ENCODE peak calls at places on chromosomes 11 and 22, in seven cellular contexts. A, V, F, K, Z, L and Q are unnamed samples.

GRCh38 chr11:115612331-115612730 is 108.1 kb upstream of the CADM1 start:
- DNase-seq in A (no peak), V (no peak), F (no peak), K (no peak), Z (no peak), L (no peak), Q (no peak)

GRCh38 chr11:93290061-93290460 is 40.5 kb upstream of the DEUP1 start:
- DNase-seq in A (no peak), V (no peak), F (no peak), K (no peak), Z (no peak), L (no peak), Q (no peak)

GRCh38 chr11:61832758-61833157 is 4.7 kb downstream of the FADS2 start:
- DNase-seq in A (no peak), V (no peak), F (no peak), K (no peak), Z (peak), L (no peak), Q (no peak)

GRCh38 chr11:61267437-61267841 is 26.5 kb downstream of the PGA5 start:
- DNase-seq in A (peak), V (peak), F (no peak), K (peak), Z (peak), L (no peak), Q (no peak)

GRCh38 chr11:64990222-64990918 is 6.4 kb downstream of the BATF2 start:
- DNase-seq in A (no peak), V (no peak), F (no peak), K (no peak), Z (no peak), L (no peak), Q (no peak)

GRCh38 chr11:11239959-11240358 is 113.1 kb downstream of the CSNK2A3 start:
- DNase-seq in A (no peak), V (no peak), F (no peak), K (no peak), Z (no peak), L (no peak), Q (no peak)

GRCh38 chr11:20754957-20755356 is 85.6 kb downstream of the NELL1 start:
- DNase-seq in A (no peak), V (peak), F (no peak), K (no peak), Z (peak), L (no peak), Q (no peak)

GRCh38 chr11:19110290-19110689 is 6.7 kb upstream of the ZDHHC13 start:
- DNase-seq in A (peak), V (no peak), F (no peak), K (no peak), Z (peak), L (no peak), Q (no peak)

GRCh38 chr11:109424893-109425292 is 2.9 kb downstream of the C11orf87 start:
- DNase-seq in A (peak), V (peak), F (no peak), K (no peak), Z (peak), L (no peak), Q (no peak)

GRCh38 chr11:116916872-116917271 is 79.5 kb upstream of the APOA1 start:
- DNase-seq in A (no peak), V (no peak), F (no peak), K (no peak), Z (no peak), L (no peak), Q (no peak)

GRCh38 chr11:68213135-68213515 is at the start of gene KMT5B:
- DNase-seq in A (peak), V (no peak), F (no peak), K (peak), Z (peak), L (peak), Q (no peak)

GRCh38 chr11:14371249-14371648 is 12.3 kb upstream of the RRAS2 start:
- DNase-seq in A (no peak), V (no peak), F (no peak), K (no peak), Z (no peak), L (no peak), Q (no peak)

GRCh38 chr11:1293619-1294015 is 15.8 kb downstream of the TOLLIP start:
- DNase-seq in A (peak), V (no peak), F (no peak), K (peak), Z (peak), L (no peak), Q (no peak)

GRCh38 chr11:60786811-60787567 is 1.9 kb downstream of the MS4A10 start:
- DNase-seq in A (peak), V (no peak), F (no peak), K (peak), Z (peak), L (peak), Q (no peak)

GRCh38 chr11:22471405-22471804 is 133.2 kb downstream of the SLC17A6 start:
- DNase-seq in A (no peak), V (no peak), F (no peak), K (no peak), Z (no peak), L (no peak), Q (no peak)

GRCh38 chr11:15663778-15664218 is 549.1 kb downstream of the INSC start:
- DNase-seq in A (peak), V (no peak), F (no peak), K (no peak), Z (peak), L (no peak), Q (no peak)

GRCh38 chr11:114912826-114913225 is 234.5 kb downstream of the NXPE2 start:
- DNase-seq in A (no peak), V (no peak), F (no peak), K (no peak), Z (no peak), L (no peak), Q (no peak)

GRCh38 chr11:1772270-1773130 is 8.8 kb upstream of the CTSD start:
- DNase-seq in A (peak), V (no peak), F (no peak), K (peak), Z (no peak), L (peak), Q (no peak)

GRCh38 chr11:117872962-117873827 is 3.3 kb downstream of the FXYD6 start:
- DNase-seq in A (no peak), V (no peak), F (no peak), K (no peak), Z (no peak), L (no peak), Q (no peak)

GRCh38 chr11:27635567-27636037 is 64.7 kb downstream of the BDNF start:
- DNase-seq in A (no peak), V (no peak), F (no peak), K (no peak), Z (no peak), L (no peak), Q (no peak)

GRCh38 chr22:45602824-45603301 is 68.8 kb upstream of the ATXN10 start:
- DNase-seq in A (no peak), V (peak), F (no peak), K (no peak), Z (peak), L (no peak), Q (no peak)

GRCh38 chr11:34065505-34066203 is 14.1 kb downstream of the CAPRIN1 start:
- DNase-seq in A (no peak), V (no peak), F (no peak), K (no peak), Z (no peak), L (no peak), Q (no peak)

GRCh38 chr22:41417622-41418390 is 28.8 kb downstream of the TOB2 start:
- DNase-seq in A (peak), V (no peak), F (no peak), K (peak), Z (peak), L (peak), Q (no peak)

GRCh38 chr11:66006891-66007176 is 4.5 kb downstream of the BANF1 start:
- DNase-seq in A (no peak), V (no peak), F (no peak), K (no peak), Z (no peak), L (no peak), Q (no peak)

GRCh38 chr11:65390099-65390941 is 3.9 kb downstream of the FRMD8 start:
- DNase-seq in A (no peak), V (no peak), F (no peak), K (no peak), Z (peak), L (no peak), Q (no peak)

GRCh38 chr11:67023957-67024353 is 1.0 kb downstream of the SYT12 start:
- DNase-seq in A (no peak), V (no peak), F (no peak), K (no peak), Z (no peak), L (no peak), Q (no peak)

GRCh38 chr11:111620518-111620917 is 18.3 kb downstream of the SIK2 start:
- DNase-seq in A (no peak), V (no peak), F (no peak), K (no peak), Z (no peak), L (no peak), Q (no peak)

DNA sequence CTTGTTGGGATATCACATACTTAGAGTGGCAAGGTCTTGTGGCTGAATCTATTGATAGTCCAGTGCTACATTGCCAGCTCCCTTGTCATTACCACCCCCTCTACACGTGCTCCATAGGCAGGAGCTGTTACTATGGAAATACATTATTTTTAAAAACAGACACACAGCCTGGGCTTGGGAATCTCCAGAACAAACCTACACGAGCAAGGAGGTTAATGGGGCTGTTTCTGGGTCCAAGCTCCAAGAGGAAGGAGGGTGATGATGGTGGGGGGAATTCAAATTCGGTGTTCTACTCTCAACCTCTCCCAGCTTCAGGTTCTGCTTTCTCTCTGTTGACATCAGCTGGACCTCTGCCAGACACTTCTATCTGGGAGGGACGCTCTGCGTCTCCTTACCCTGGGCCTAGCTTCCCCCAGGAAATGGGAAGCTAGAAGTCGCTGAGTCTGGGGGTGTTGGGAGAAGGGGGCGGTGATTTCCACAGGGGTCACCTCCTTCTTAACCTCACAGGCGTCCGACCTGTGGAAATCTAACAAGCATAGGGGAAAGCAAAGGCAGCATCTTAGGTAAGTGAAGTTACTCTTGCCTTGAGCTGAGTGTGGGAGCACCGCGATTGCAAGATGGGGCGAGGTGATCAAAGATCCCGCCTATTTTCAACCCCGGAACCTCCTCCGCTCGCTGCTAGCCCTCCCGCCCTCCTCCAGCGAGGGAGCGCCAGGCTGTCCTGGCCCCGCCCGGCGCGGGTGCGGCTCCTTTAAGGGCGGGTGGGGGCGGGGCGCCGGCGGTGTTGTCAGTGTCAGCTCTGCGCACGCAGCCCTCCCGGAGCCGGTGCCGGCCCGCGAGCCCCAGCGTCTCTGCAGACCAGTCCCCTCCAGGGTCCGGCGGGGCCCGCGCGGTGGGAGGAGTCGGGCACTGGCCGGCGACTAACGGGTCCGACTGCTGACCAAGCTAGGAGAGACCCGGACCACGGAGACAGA is at the start of gene C2CD2L:
- DNase-seq in A (peak), V (peak), F (peak), K (peak), Z (peak), L (peak), Q (peak)
- TF ChIP-seq POLR2A in A (peak), V (peak), F (peak), K (peak), Z (no peak), L (peak), Q (no peak)

DNA sequence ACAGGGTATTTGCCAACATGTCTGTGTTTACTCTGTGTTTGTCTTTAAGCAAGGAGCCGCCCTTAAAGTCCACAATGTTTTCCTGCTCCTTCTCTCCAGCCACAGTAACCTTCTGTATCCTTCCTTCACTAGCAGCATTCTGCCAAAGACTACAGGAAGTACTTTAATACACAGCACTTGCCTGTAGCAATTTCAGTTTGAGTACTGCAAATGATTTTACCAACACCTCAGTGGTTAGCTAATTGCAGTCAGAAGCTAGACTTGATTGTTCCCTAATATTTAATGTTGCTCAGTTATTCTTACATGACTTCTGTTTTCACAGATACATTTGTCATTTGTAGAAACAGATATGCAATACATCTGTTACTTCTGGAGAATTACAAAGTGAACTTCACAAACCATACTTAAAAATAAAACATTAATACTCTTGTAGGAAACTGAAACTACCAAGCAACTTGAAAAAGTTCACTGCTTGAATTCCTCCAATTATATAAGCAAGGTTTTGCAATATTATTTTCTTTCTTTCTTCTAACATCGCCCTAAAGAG is 69.1 kb downstream of the FCHSD2 start:
- DNase-seq in A (no peak), V (no peak), F (peak), K (no peak), Z (peak), L (no peak), Q (no peak)
- H3K4me3 ChIP-seq in A (no peak), V (no peak), F (peak), K (no peak), Z (no peak), L (no peak), Q (peak)

GRCh38 chr22:28799125-28799833 is 1.1 kb downstream of the XBP1 start:
- DNase-seq in A (peak), V (peak), F (no peak), K (peak), Z (peak), L (peak), Q (no peak)
- TF ChIP-seq POLR2A in A (peak), V (peak), F (peak), K (peak), Z (no peak), L (peak), Q (peak)

DNA sequence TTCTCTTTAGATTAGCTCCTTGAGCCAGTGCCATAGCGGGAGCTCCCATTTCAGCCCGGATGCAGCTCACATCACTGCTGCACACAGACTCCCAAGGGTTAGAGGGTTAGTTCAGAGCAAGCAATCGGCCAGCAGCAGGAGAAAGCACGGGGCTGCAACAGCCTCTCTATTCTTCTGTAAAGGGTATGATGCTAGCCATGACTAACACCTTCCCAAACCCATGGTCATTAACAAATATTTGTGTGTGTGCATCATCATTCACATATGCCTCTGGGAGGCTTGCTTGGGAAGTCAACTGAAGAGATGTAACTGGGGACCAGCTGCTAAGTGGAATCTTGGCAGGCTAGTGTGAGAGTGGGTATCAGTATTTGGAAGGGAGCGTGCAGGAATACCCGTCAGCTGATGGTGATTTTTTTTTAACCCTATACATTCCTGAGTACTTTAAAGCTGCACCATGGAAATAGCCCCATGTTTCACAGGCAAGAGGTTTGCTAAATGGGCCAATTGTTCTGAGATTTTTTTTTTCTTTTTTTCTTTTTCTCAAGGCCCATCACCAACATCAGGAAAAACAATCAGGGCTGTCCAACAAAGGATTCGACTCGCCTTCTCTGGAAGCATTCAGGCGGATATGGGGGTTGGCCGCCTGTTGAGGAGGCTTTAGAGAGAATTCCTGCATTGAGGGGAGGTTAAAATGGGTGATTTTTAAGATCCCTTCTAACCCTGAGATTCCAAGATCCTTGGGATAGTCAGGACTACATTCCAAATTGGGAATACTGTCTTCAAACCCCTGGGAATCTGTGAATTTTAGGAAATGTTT is 33.2 kb upstream of the CCDC89 start:
- DNase-seq in A (no peak), V (peak), F (no peak), K (no peak), Z (peak), L (no peak), Q (no peak)
- H3K4me3 ChIP-seq in A (no peak), V (no peak), F (no peak), K (no peak), Z (no peak), L (no peak), Q (peak)

GRCh38 chr22:50205781-50206569 is 5.2 kb downstream of the SELENOO start:
- DNase-seq in A (no peak), V (no peak), F (no peak), K (no peak), Z (no peak), L (no peak), Q (no peak)

GRCh38 chr22:50200333-50201190 is at the start of gene SELENOO:
- DNase-seq in A (peak), V (peak), F (no peak), K (peak), Z (peak), L (peak), Q (peak)

GRCh38 chr22:50201191-50202129 is 649 bp downstream of the SELENOO start:
- DNase-seq in A (peak), V (peak), F (no peak), K (no peak), Z (no peak), L (no peak), Q (no peak)

GRCh38 chr22:50202130-50202671 is 1.4 kb downstream of the SELENOO start:
- DNase-seq in A (no peak), V (no peak), F (no peak), K (no peak), Z (no peak), L (no peak), Q (no peak)

GRCh38 chr22:50203288-50203687 is 2.5 kb downstream of the SELENOO start:
- DNase-seq in A (no peak), V (no peak), F (no peak), K (no peak), Z (no peak), L (no peak), Q (no peak)
- TF ChIP-seq POLR2A in A (no peak), V (no peak), F (no peak), K (no peak), Z (no peak), L (no peak), Q (no peak)